ENCODE peak calls at places on chromosomes 16 and 17, in five cellular contexts. Z, S, E, I and J are unnamed samples.

GRCh38 chr17:80992948-80993624 is 1.4 kb downstream of the CHMP6 start:
- DNase-seq in I (no peak), E (no peak), Z (no peak), S (no peak), J (no peak)

GRCh38 chr17:2213291-2213960 is 90.2 kb downstream of the SMG6 start:
- DNase-seq in E (no peak), S (no peak), I (no peak), Z (no peak), J (no peak)

GRCh38 chr16:56896244-56896643 is 31.2 kb downstream of the SLC12A3 start:
- DNase-seq in Z (no peak), E (no peak), I (no peak), S (no peak), J (no peak)

GRCh38 chr16:27239906-27240655 is 28.5 kb downstream of the NSMCE1 start:
- DNase-seq in Z (no peak), I (no peak), E (no peak), S (no peak), J (no peak)

GRCh38 chr16:57013902-57014301 is 24.5 kb downstream of the NLRC5 start:
- DNase-seq in Z (no peak), E (no peak), I (no peak), S (no peak), J (no peak)

GRCh38 chr16:66444049-66444481 is 17.0 kb downstream of the BEAN1 start:
- DNase-seq in Z (no peak), I (no peak), E (peak; percentile 55), S (no peak), J (no peak)

GRCh38 chr16:21277927-21278706 is at the start of gene CRYM:
- DNase-seq in Z (no peak), S (no peak), E (peak; percentile 35), I (peak; percentile 86), J (peak; percentile 33)

GRCh38 chr16:86584726-86585721 is 6.7 kb downstream of the FOXL1 start:
- DNase-seq in I (no peak), Z (no peak), S (no peak), E (no peak), J (no peak)

GRCh38 chr17:5800646-5801045 is 216.3 kb upstream of the NLRP1 start:
- DNase-seq in I (no peak), S (no peak), E (no peak), Z (no peak), J (no peak)

GRCh38 chr16:1698680-1699079 is 7.3 kb upstream of the MAPK8IP3 start:
- DNase-seq in S (no peak), E (no peak), I (no peak), Z (no peak), J (no peak)

GRCh38 chr16:1701216-1701878 is 4.6 kb upstream of the MAPK8IP3 start:
- DNase-seq in S (no peak), Z (no peak), I (no peak), E (no peak), J (no peak)

GRCh38 chr16:1700246-1700645 is 5.7 kb upstream of the MAPK8IP3 start:
- DNase-seq in I (no peak), Z (no peak), S (no peak), E (no peak), J (no peak)

GRCh38 chr16:1691956-1692355 is 13.9 kb downstream of the JPT2 start:
- DNase-seq in I (no peak), S (no peak), E (no peak), Z (no peak), J (no peak)

GRCh38 chr16:1696863-1697262 is 9.1 kb upstream of the MAPK8IP3 start:
- DNase-seq in I (no peak), S (no peak), Z (no peak), E (no peak), J (no peak)
- TF ChIP-seq SRF in I (no peak), S (no peak), Z (no peak), E (no peak), J (no peak)

DNA sequence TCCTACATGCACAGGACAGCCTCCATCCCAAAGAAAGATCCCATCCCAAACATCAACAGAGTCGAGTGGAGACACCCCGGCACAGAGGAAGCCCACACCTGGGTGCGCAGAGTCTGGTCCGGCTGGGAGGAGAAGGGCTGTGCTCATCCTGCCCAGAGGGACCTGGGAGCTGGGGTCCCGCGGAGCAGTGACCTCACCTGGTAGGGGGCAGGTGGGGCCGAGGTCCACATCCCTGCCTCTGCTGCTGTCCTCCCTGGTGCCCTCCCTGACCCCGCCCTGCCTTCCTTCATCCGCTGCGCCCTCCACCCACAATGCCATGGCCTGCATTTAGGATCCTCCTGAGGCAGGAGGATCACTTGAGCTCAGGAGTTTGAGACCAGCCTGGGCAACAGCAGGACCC is 2.9 kb downstream of the C16orf90 start:
- DNase-seq in E (no peak), S (no peak), Z (no peak), I (no peak), J (no peak)
- TF ChIP-seq RAD21 in E (no peak), S (no peak), Z (no peak), I (no peak), J (no peak)

GRCh38 chr17:20073056-20073979 is 64.2 kb downstream of the SPECC1 start:
- DNase-seq in I (peak; percentile 22), Z (no peak), S (no peak), E (no peak), J (no peak)
- TF ChIP-seq SRF in I (no peak), Z (no peak), S (no peak), E (no peak), J (no peak)

GRCh38 chr16:23699100-23699499 is 13.9 kb downstream of the ERN2 start:
- DNase-seq in S (no peak), Z (peak; percentile 59), I (no peak), E (no peak), J (no peak)

GRCh38 chr16:23702951-23703350 is 10.1 kb downstream of the ERN2 start:
- DNase-seq in I (no peak), Z (no peak), S (no peak), E (no peak), J (no peak)

GRCh38 chr16:23701045-23701444 is 12.0 kb downstream of the ERN2 start:
- DNase-seq in I (no peak), Z (no peak), E (no peak), S (no peak), J (no peak)

GRCh38 chr16:23700093-23700492 is 12.9 kb downstream of the ERN2 start:
- DNase-seq in E (no peak), Z (no peak), S (no peak), I (no peak), J (no peak)

DNA sequence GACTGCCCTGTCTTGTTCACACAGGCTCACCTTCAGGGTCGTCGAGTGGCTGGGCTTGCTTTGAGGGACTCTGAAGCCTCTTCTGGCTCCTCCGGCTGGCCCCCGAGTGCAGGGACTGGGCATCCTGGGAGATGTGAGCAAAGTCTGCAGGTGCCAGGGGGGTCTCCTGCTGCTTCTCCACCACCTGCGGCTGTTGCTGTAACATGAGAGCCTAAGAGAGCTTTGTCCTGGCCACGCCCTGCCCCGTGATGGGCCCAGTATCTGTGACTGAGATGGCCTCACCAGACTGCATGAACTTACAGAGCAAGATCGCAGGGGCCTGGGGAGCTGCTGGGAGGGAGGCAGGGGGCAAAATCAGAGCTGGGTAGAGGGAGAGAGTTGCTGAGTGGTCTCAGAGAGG is 12.5 kb downstream of the ERN2 start:
- DNase-seq in E (no peak), Z (no peak), I (peak; percentile 42), S (no peak), J (no peak)
- TF ChIP-seq RAD21 in E (no peak), Z (no peak), I (no peak), S (no peak), J (no peak)

DNA sequence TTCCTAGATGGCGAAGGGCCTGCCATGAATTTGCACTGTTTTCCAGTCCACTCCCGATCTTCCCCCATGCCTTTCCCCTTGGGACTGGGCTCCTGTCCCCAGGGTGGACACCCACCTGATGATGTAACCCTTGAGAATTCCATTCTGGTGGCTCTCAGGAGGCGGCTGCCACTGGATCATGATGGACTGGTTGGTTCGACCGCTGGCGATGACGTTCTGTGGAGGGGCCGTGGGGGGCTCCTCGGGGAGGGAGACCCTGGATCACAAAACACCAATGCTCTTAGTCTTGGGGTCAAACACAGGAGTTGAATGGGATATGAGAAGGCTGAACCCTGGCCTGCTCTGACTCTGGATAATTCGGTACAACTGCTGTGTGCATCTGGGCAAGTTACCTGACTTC is 107.2 kb upstream of the CDC42EP4 start:
- DNase-seq in I (no peak), Z (no peak), S (no peak), E (no peak), J (no peak)
- TF ChIP-seq SRF in I (no peak), Z (no peak), S (no peak), E (no peak), J (no peak)

DNA sequence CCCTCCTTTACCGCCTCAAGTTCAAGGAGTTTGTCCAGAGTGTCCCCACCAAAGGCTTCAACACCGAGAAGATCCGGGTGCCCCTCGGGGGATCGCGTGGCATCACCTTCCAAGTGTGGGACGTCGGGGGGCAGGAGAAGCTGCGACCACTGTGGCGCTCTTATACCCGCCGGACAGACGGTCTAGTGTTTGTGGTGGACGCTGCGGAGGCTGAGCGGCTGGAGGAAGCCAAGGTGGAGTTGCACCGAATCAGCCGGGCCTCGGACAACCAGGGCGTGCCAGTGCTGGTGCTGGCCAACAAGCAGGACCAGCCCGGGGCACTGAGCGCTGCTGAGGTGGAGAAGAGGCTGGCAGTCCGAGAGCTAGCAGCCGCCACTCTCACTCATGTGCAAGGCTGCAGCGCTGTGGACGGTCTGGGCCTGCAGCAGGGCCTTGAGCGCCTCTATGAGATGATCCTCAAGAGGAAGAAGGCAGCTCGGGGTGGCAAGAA is 1.1 kb downstream of the ARL4D start:
- DNase-seq in I (no peak), S (no peak), E (no peak), Z (no peak), J (no peak)
- TF ChIP-seq RAD21 in I (no peak), S (no peak), E (no peak), Z (no peak), J (no peak)

GRCh38 chr16:82063456-82064082 is 28.5 kb downstream of the HSD17B2 start:
- DNase-seq in Z (no peak), S (no peak), I (no peak), E (peak; percentile 61), J (no peak)

GRCh38 chr16:82059983-82060421 is 24.9 kb downstream of the HSD17B2 start:
- DNase-seq in I (no peak), E (peak; percentile 75), Z (no peak), S (no peak), J (no peak)

GRCh38 chr16:82059161-82059982 is 24.3 kb downstream of the HSD17B2 start:
- DNase-seq in S (no peak), I (no peak), E (no peak), Z (no peak), J (no peak)

GRCh38 chr16:82061861-82062525 is 26.9 kb downstream of the HSD17B2 start:
- DNase-seq in I (peak; percentile 54), E (no peak), Z (peak; percentile 64), S (no peak), J (no peak)

DNA sequence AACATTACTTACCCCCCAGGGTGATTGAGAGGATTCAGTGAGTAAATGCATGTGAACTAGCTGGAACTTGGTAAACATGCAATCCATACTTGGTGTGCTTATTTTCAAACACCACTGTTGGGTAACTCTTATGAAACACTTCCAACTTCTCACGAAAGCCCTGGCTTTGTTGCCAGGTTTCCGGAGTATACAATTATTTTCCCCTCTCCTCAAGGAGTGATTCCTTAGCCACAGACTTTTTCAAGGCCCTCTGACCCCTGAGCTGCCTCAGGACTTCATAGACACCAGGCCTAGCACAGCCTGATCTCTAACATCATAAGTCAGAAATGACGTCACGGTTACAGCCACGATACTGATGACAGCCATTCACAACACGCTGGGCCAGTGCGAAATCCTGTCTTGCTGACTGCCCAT is 27.6 kb downstream of the HSD17B2 start:
- DNase-seq in I (no peak), S (no peak), E (peak; percentile 66), Z (no peak), J (no peak)
- TF ChIP-seq SRF in I (no peak), S (no peak), E (no peak), Z (no peak), J (no peak)